ENCODE peak calls at places on chromosome 14, in nine cellular contexts. E is tibial artery, Q is fibroblast of lung, J is thoracic aorta, V is prostate gland, Z is heart right ventricle, P is brain microvascular endothelial cell, B is tibial nerve, R is IMR-90. C is an unnamed sample.
A peak's percentile ranks its signal among the peaks of the same experiment; 100 is the strongest.

GRCh38 chr14:57866199-57866755 is 385 bp upstream of the SLC35F4 start:
- DNase-seq in E (no peak), Q (no peak), J (no peak), V (no peak), Z (no peak), P (no peak), B (no peak), R (no peak), C (no peak)

GRCh38 chr14:101355284-101355683 is 206.0 kb upstream of the DIO3 start:
- DNase-seq in E (no peak), Q (no peak), J (no peak), V (no peak), Z (no peak), P (no peak), B (no peak), R (no peak), C (no peak)

GRCh38 chr14:35961697-35962274 is 135.6 kb downstream of the BRMS1L start:
- DNase-seq in E (no peak), Q (no peak), J (no peak), V (no peak), Z (no peak), P (no peak), B (no peak), R (no peak), C (no peak)

GRCh38 chr14:74596747-74597456 is 15.1 kb downstream of the LTBP2 start:
- DNase-seq in E (no peak), Q (peak; percentile 92), J (no peak), V (no peak), Z (no peak), P (no peak), B (no peak), R (peak; percentile 94), C (no peak)

GRCh38 chr14:104734051-104734587 is 10.1 kb downstream of the ADSS1 start:
- DNase-seq in E (no peak), Q (no peak), J (no peak), V (no peak), Z (no peak), P (no peak), B (no peak), R (no peak), C (no peak)

GRCh38 chr14:36553650-36554260 is 28.7 kb downstream of the NKX2-8 start:
- DNase-seq in E (no peak), Q (peak; percentile 60), J (no peak), V (peak; percentile 27), Z (no peak), P (peak; percentile 25), B (no peak), R (peak; percentile 51), C (no peak)

GRCh38 chr14:89503458-89503996 is 86.5 kb upstream of the FOXN3 start:
- DNase-seq in E (no peak), Q (no peak), J (no peak), V (no peak), Z (no peak), P (no peak), B (no peak), R (no peak), C (no peak)

GRCh38 chr14:60817113-60817512 is 82.6 kb downstream of the MNAT1 start:
- DNase-seq in E (no peak), Q (no peak), J (no peak), V (no peak), Z (no peak), P (no peak), B (no peak), R (no peak), C (no peak)

DNA sequence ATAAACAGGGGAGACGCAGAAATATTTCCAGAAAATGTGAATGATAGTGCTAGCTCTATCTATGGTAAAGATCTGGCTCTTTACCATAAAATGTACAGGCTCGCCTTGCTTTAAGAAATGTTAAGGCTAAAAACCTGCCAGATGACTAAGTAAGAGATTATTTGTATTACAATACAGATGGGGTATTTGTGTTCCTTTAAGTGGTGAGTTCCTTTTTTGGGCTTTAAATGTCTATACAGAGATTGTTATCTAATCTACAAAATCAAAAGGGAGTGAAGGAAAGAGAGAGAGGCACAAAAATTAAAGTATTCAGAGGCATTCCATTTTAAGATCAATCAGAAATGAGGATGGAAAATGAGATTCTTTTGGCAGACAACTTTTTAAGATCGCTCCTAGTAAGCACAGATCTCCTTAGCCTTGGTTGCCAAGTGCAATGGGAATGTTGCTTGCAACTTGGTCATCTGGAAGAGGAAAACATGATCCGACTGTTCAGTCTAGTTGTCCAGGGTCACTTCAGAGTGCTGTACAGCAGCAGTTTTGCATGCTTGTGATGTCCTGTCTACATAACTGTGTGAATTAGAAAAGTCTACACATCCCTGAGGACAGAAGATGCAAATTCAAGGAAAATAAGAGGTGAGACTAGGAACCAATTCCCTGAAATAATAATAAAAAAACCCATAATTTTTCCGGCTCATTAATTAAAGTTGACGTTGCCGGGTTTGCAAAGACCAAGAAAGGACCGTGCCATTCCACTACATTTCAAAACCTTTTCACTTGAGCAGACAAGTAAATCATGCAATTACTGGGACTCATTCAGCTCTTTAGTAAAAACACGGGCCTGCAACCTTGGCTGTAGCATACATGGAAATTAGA is 380.8 kb downstream of the EGLN3 start:
- DNase-seq in E (no peak), Q (peak; percentile 44), J (no peak), V (no peak), Z (no peak), P (peak; percentile 55), B (no peak), R (no peak), C (no peak)
- H3K27me3 ChIP-seq in E (no peaks in the 10 kb centered on the region), Q (no peaks in the 10 kb centered on the region), J (no peaks in the 10 kb centered on the region), V (peaks cover 3% of the 10 kb centered on the region), Z (no peaks in the 10 kb centered on the region), P (no peaks in the 10 kb centered on the region), B (no peaks in the 10 kb centered on the region), R (no peaks in the 10 kb centered on the region), C (no peaks in the 10 kb centered on the region)

GRCh38 chr14:73312697-73313096 is 75.4 kb downstream of the PAPLN start:
- DNase-seq in E (no peak), Q (no peak), J (no peak), V (no peak), Z (no peak), P (no peak), B (no peak), R (no peak), C (no peak)

GRCh38 chr14:73307261-73307660 is 70.0 kb downstream of the PAPLN start:
- DNase-seq in E (no peak), Q (no peak), J (no peak), V (no peak), Z (no peak), P (no peak), B (no peak), R (no peak), C (no peak)

DNA sequence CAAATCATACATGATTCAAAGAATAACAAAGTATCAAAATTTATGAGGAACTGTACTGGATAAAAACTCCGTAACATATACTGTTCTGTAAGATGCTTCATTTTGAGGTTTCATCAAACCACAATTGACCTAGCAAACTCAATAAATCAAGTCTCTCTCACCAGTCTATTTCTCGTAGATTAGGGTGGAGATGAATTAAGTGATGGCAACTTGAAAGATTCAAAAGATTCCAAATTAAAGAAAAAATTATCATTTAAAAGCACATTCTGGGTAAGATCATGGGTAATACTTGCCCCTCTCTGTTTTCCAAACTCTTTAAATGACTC is 74.4 kb downstream of the PAPLN start:
- DNase-seq in E (no peak), Q (no peak), J (no peak), V (no peak), Z (no peak), P (no peak), B (no peak), R (no peak), C (no peak)
- H3K27ac ChIP-seq in E (no peak overlapping the region), Q (no peak overlapping the region), J (no peak overlapping the region), V (no peak overlapping the region), Z (no peak overlapping the region), P (peak overlapping the region; percentile 49), B (peak overlapping the region; percentile 45), R (no peak overlapping the region), C (no peak overlapping the region)

GRCh38 chr14:81440041-81440440 is 39.9 kb upstream of the STON2 start:
- DNase-seq in E (no peak), Q (no peak), J (no peak), V (no peak), Z (no peak), P (no peak), B (no peak), R (no peak), C (no peak)

GRCh38 chr14:81436296-81437138 is 36.4 kb upstream of the STON2 start:
- DNase-seq in E (peak; percentile 73), Q (peak; percentile 50), J (no peak), V (peak; percentile 66), Z (peak; percentile 65), P (peak; percentile 23), B (peak; percentile 69), R (peak; percentile 45), C (no peak)

GRCh38 chr14:81446279-81447007 is 46.3 kb upstream of the STON2 start:
- DNase-seq in E (no peak), Q (no peak), J (no peak), V (no peak), Z (no peak), P (no peak), B (no peak), R (no peak), C (no peak)

GRCh38 chr14:81437226-81437625 is 37.1 kb upstream of the STON2 start:
- DNase-seq in E (no peak), Q (no peak), J (no peak), V (no peak), Z (no peak), P (no peak), B (no peak), R (no peak), C (no peak)

DNA sequence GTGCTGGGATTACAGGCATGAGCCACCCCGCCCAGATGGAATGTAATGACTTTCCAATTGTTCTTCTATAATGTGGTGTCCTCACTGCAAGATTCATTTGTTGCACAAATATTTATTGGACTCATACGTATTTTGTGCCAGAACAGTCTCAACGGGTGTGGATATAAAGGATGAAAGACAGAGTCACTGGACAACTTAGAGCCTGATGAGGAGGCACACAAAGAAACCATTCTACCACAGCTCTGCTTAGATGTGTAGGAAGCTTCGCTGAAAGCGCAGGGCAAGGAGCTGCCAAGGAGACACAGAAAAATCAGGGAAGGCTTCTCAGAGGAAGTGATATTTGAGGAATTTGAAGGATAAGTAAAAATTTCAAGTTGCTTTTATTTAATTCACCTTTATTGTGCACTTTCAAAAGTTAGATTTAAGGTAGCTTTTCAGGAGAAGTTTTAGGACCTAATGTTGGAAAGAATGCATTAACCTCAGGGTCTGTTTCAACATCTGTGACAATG is 41.6 kb upstream of the STON2 start:
- DNase-seq in E (no peak), Q (no peak), J (no peak), V (no peak), Z (no peak), P (no peak), B (no peak), R (no peak), C (no peak)
- H3K27me3 ChIP-seq in E (no peaks in the 10 kb centered on the region), Q (peaks cover 19% of the 10 kb centered on the region), J (no peaks in the 10 kb centered on the region), V (no peaks in the 10 kb centered on the region), Z (peaks cover 97% of the 10 kb centered on the region), P (peaks cover 16% of the 10 kb centered on the region), B (peaks cover 11% of the 10 kb centered on the region), R (peaks cover 18% of the 10 kb centered on the region), C (peaks cover 7% of the 10 kb centered on the region)

GRCh38 chr14:32428149-32428548 is 99.1 kb downstream of the AKAP6 start:
- DNase-seq in E (no peak), Q (no peak), J (no peak), V (no peak), Z (no peak), P (no peak), B (no peak), R (peak; percentile 27), C (no peak)

GRCh38 chr14:32430326-32430725 is 101.2 kb downstream of the AKAP6 start:
- DNase-seq in E (no peak), Q (peak; percentile 39), J (no peak), V (no peak), Z (no peak), P (peak; percentile 91), B (no peak), R (peak; percentile 69), C (no peak)

GRCh38 chr14:32426596-32427408 is 97.7 kb downstream of the AKAP6 start:
- DNase-seq in E (no peak), Q (no peak), J (no peak), V (no peak), Z (no peak), P (no peak), B (no peak), R (no peak), C (no peak)

GRCh38 chr14:32426028-32426427 is 96.9 kb downstream of the AKAP6 start:
- DNase-seq in E (no peak), Q (no peak), J (no peak), V (no peak), Z (no peak), P (no peak), B (no peak), R (no peak), C (no peak)

DNA sequence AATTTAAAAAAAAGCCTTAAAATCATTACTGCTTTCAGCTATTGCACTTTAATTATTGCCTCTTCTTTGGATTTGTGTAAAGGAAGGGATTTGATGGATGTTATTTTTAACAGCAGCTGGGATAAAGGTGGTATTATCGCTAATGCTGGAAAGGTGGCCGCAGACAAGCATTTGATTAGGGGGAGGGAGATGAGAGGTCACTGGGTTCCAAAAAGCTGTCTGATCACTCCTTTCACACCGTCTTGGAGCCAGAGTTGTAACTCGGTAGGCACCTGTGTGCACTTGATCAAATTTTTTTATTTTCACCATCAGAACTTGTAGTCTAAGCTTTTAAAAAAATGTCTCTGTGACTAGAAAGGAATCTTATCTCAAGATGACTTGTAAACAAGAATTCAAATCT is 99.8 kb downstream of the AKAP6 start:
- DNase-seq in E (no peak), Q (no peak), J (no peak), V (no peak), Z (no peak), P (no peak), B (no peak), R (no peak), C (no peak)
- H3K27ac ChIP-seq in E (no peak overlapping the region), Q (no peak overlapping the region), J (no peak overlapping the region), V (no peak overlapping the region), Z (peak overlapping the region; percentile 68), P (no peak overlapping the region), B (no peak overlapping the region), R (no peak overlapping the region), C (no peak overlapping the region)